ENCODE peak calls at places on chromosomes 11 and 22, in four cellular contexts. One of them, this sample, is unnamed.

GRCh38 chr11:72309074-72309598 is 65.2 kb upstream of the PHOX2A start:
- DNase-seq in ACHN: no peak
- DNase-seq in testis: no peak
- DNase-seq in NCI-H2029 treated with DMSO at 0.1 percent for 48 hours: no peak
- DNase-seq in this sample: no peak

GRCh38 chr11:72856551-72857342 is 42.5 kb downstream of the ATG16L2 start:
- DNase-seq in ACHN: no peak
- DNase-seq in testis: no peak
- DNase-seq in NCI-H2029 treated with DMSO at 0.1 percent for 48 hours: no peak
- DNase-seq in this sample: no peak

GRCh38 chr11:68367252-68367651 is 54.9 kb downstream of the LRP5 start:
- DNase-seq in ACHN: no peak
- DNase-seq in testis: no peak
- DNase-seq in NCI-H2029 treated with DMSO at 0.1 percent for 48 hours: no peak
- DNase-seq in this sample: no peak

GRCh38 chr11:15483205-15483604 is 368.5 kb downstream of the INSC start:
- DNase-seq in ACHN: no peak
- DNase-seq in testis: no peak
- DNase-seq in NCI-H2029 treated with DMSO at 0.1 percent for 48 hours: no peak
- DNase-seq in this sample: no peak

GRCh38 chr11:11311169-11311568 is 41.9 kb downstream of the CSNK2A3 start:
- DNase-seq in ACHN: no peak
- DNase-seq in testis: no peak
- DNase-seq in NCI-H2029 treated with DMSO at 0.1 percent for 48 hours: no peak
- DNase-seq in this sample: no peak

GRCh38 chr11:32374261-32374711 is 61.1 kb downstream of the WT1 start:
- DNase-seq in ACHN: peak
- DNase-seq in testis: peak
- DNase-seq in NCI-H2029 treated with DMSO at 0.1 percent for 48 hours: no peak
- DNase-seq in this sample: no peak

GRCh38 chr11:94895971-94896370 is 77.4 kb downstream of the CWC15 start:
- DNase-seq in ACHN: peak
- DNase-seq in testis: no peak
- DNase-seq in NCI-H2029 treated with DMSO at 0.1 percent for 48 hours: no peak
- DNase-seq in this sample: peak

GRCh38 chr22:46499798-46500174 is 37.6 kb downstream of the CELSR1 start:
- DNase-seq in ACHN: no peak
- DNase-seq in testis: no peak
- DNase-seq in NCI-H2029 treated with DMSO at 0.1 percent for 48 hours: no peak
- DNase-seq in this sample: no peak

GRCh38 chr11:95419915-95420314 is 188.9 kb upstream of the SESN3 start:
- DNase-seq in ACHN: no peak
- DNase-seq in testis: no peak
- DNase-seq in NCI-H2029 treated with DMSO at 0.1 percent for 48 hours: no peak
- DNase-seq in this sample: no peak

GRCh38 chr22:46457502-46458488 is 79.6 kb downstream of the CELSR1 start:
- DNase-seq in ACHN: peak
- DNase-seq in testis: no peak
- DNase-seq in NCI-H2029 treated with DMSO at 0.1 percent for 48 hours: no peak
- DNase-seq in this sample: no peak

GRCh38 chr11:128105950-128106349 is 481.4 kb downstream of the ETS1 start:
- DNase-seq in ACHN: no peak
- DNase-seq in testis: no peak
- DNase-seq in NCI-H2029 treated with DMSO at 0.1 percent for 48 hours: no peak
- DNase-seq in this sample: no peak

GRCh38 chr22:47160781-47161520 is 398.5 kb downstream of the TBC1D22A start:
- DNase-seq in ACHN: no peak
- DNase-seq in testis: no peak
- DNase-seq in NCI-H2029 treated with DMSO at 0.1 percent for 48 hours: no peak
- DNase-seq in this sample: no peak

GRCh38 chr11:115698243-115698642 is 194.0 kb upstream of the CADM1 start:
- DNase-seq in ACHN: no peak
- DNase-seq in testis: no peak
- DNase-seq in NCI-H2029 treated with DMSO at 0.1 percent for 48 hours: no peak
- DNase-seq in this sample: no peak

GRCh38 chr11:57338152-57338551 is at the start of gene P2RX3:
- DNase-seq in ACHN: no peak
- DNase-seq in testis: no peak
- DNase-seq in NCI-H2029 treated with DMSO at 0.1 percent for 48 hours: no peak
- DNase-seq in this sample: no peak

GRCh38 chr11:61083601-61084147 is 18.6 kb upstream of the CD5 start:
- DNase-seq in ACHN: no peak
- DNase-seq in testis: no peak
- DNase-seq in NCI-H2029 treated with DMSO at 0.1 percent for 48 hours: no peak
- DNase-seq in this sample: no peak

GRCh38 chr11:36057372-36058045 is 113.6 kb downstream of the LDLRAD3 start:
- DNase-seq in ACHN: no peak
- DNase-seq in testis: no peak
- DNase-seq in NCI-H2029 treated with DMSO at 0.1 percent for 48 hours: no peak
- DNase-seq in this sample: no peak

This sample was measured in adrenal gland.